ENCODE peak calls at places on chromosomes 1 and 21, in four cellular contexts. One of them, this sample, is unnamed.

GRCh38 chr1:205258313-205259176 is 30.8 kb downstream of the TMCC2 start:
- DNase-seq in GM04504: peak; percentile 64
- DNase-seq in head of caudate nucleus: peak; percentile 84
- DNase-seq in stimulated activated CD8-positive, alpha-beta memory T cell treated with anti-CD3 and anti-CD28 coated beads, Interleukin-7, amount 100 ng/mL, for 1 hour: no peak
- DNase-seq in this sample: no peak

GRCh38 chr1:207911983-207912760 is 1.2 kb upstream of the CD34 start:
- DNase-seq in head of caudate nucleus: no peak
- DNase-seq in stimulated activated CD8-positive, alpha-beta memory T cell treated with anti-CD3 and anti-CD28 coated beads, Interleukin-7, amount 100 ng/mL, for 1 hour: no peak
- DNase-seq in GM04504: no peak
- DNase-seq in this sample: no peak

GRCh38 chr1:96596226-96596625 is 125.4 kb upstream of the PTBP2 start:
- DNase-seq in stimulated activated CD8-positive, alpha-beta memory T cell treated with anti-CD3 and anti-CD28 coated beads, Interleukin-7, amount 100 ng/mL, for 1 hour: no peak
- DNase-seq in head of caudate nucleus: peak; percentile 49
- DNase-seq in GM04504: no peak
- DNase-seq in this sample: no peak

GRCh38 chr1:3093928-3094626 is 25.1 kb downstream of the PRDM16 start:
- DNase-seq in GM04504: no peak
- DNase-seq in stimulated activated CD8-positive, alpha-beta memory T cell treated with anti-CD3 and anti-CD28 coated beads, Interleukin-7, amount 100 ng/mL, for 1 hour: no peak
- DNase-seq in head of caudate nucleus: no peak
- DNase-seq in this sample: no peak

GRCh38 chr1:1809489-1809888 is 31.2 kb upstream of the NADK start:
- DNase-seq in stimulated activated CD8-positive, alpha-beta memory T cell treated with anti-CD3 and anti-CD28 coated beads, Interleukin-7, amount 100 ng/mL, for 1 hour: no peak
- DNase-seq in GM04504: no peak
- DNase-seq in head of caudate nucleus: no peak
- DNase-seq in this sample: no peak

GRCh38 chr21:41852929-41853320 is 26.2 kb downstream of the PRDM15 start:
- DNase-seq in stimulated activated CD8-positive, alpha-beta memory T cell treated with anti-CD3 and anti-CD28 coated beads, Interleukin-7, amount 100 ng/mL, for 1 hour: no peak
- DNase-seq in head of caudate nucleus: no peak
- DNase-seq in GM04504: no peak
- DNase-seq in this sample: no peak

GRCh38 chr1:23013657-23014056 is 2.0 kb downstream of the TEX46 start:
- DNase-seq in stimulated activated CD8-positive, alpha-beta memory T cell treated with anti-CD3 and anti-CD28 coated beads, Interleukin-7, amount 100 ng/mL, for 1 hour: no peak
- DNase-seq in head of caudate nucleus: no peak
- DNase-seq in GM04504: no peak
- DNase-seq in this sample: no peak

GRCh38 chr1:173267453-173267945 is 60.4 kb upstream of the TNFSF4 start:
- DNase-seq in stimulated activated CD8-positive, alpha-beta memory T cell treated with anti-CD3 and anti-CD28 coated beads, Interleukin-7, amount 100 ng/mL, for 1 hour: no peak
- DNase-seq in head of caudate nucleus: no peak
- DNase-seq in GM04504: peak; percentile 92
- DNase-seq in this sample: no peak

GRCh38 chr1:208101661-208102431 is 142.3 kb downstream of the PLXNA2 start:
- DNase-seq in stimulated activated CD8-positive, alpha-beta memory T cell treated with anti-CD3 and anti-CD28 coated beads, Interleukin-7, amount 100 ng/mL, for 1 hour: no peak
- DNase-seq in head of caudate nucleus: peak; percentile 68
- DNase-seq in GM04504: no peak
- DNase-seq in this sample: no peak

GRCh38 chr21:41955516-41955915 is 1.7 kb upstream of the C2CD2 start:
- DNase-seq in stimulated activated CD8-positive, alpha-beta memory T cell treated with anti-CD3 and anti-CD28 coated beads, Interleukin-7, amount 100 ng/mL, for 1 hour: no peak
- DNase-seq in GM04504: no peak
- DNase-seq in head of caudate nucleus: no peak
- DNase-seq in this sample: no peak

GRCh38 chr1:153390938-153391710 is at the start of gene S100A8:
- DNase-seq in stimulated activated CD8-positive, alpha-beta memory T cell treated with anti-CD3 and anti-CD28 coated beads, Interleukin-7, amount 100 ng/mL, for 1 hour: no peak
- DNase-seq in GM04504: no peak
- DNase-seq in head of caudate nucleus: peak; percentile 66
- DNase-seq in this sample: peak; percentile 50

GRCh38 chr1:23531695-23532094 is 662 bp upstream of the E2F2 start:
- DNase-seq in stimulated activated CD8-positive, alpha-beta memory T cell treated with anti-CD3 and anti-CD28 coated beads, Interleukin-7, amount 100 ng/mL, for 1 hour: no peak
- DNase-seq in GM04504: no peak
- DNase-seq in head of caudate nucleus: no peak
- DNase-seq in this sample: no peak

GRCh38 chr1:157485793-157486192 is 66.5 kb downstream of the FCRL5 start:
- DNase-seq in GM04504: no peak
- DNase-seq in head of caudate nucleus: no peak
- DNase-seq in stimulated activated CD8-positive, alpha-beta memory T cell treated with anti-CD3 and anti-CD28 coated beads, Interleukin-7, amount 100 ng/mL, for 1 hour: no peak
- DNase-seq in this sample: no peak

GRCh38 chr1:84083321-84083720 is 60.8 kb upstream of the PRKACB start:
- DNase-seq in stimulated activated CD8-positive, alpha-beta memory T cell treated with anti-CD3 and anti-CD28 coated beads, Interleukin-7, amount 100 ng/mL, for 1 hour: no peak
- DNase-seq in GM04504: no peak
- DNase-seq in head of caudate nucleus: no peak
- DNase-seq in this sample: no peak

GRCh38 chr1:41523071-41523470 is 38.6 kb upstream of the EDN2 start:
- DNase-seq in GM04504: no peak
- DNase-seq in stimulated activated CD8-positive, alpha-beta memory T cell treated with anti-CD3 and anti-CD28 coated beads, Interleukin-7, amount 100 ng/mL, for 1 hour: no peak
- DNase-seq in head of caudate nucleus: no peak
- DNase-seq in this sample: no peak